ENCODE peak calls at places on chromosome 21, in eight cellular contexts. V is fibroblast of lung; F is suprapubic skin; X is IMR-90; T is CD8-positive, alpha-beta T cell; P is astrocyte of the spinal cord; S is stomach; U is hepatocyte. A is an unnamed sample.
A peak's percentile ranks its signal among the peaks of the same experiment; 100 is the strongest.

GRCh38 chr21:28521932-28522826 is 470.5 kb downstream of the LTN1 start:
- DNase-seq in S (no peak), V (peak; percentile 33), F (no peak), T (no peak), U (peak; percentile 50), X (peak; percentile 79), P (peak; percentile 56), A (no peak)

GRCh38 chr21:40800126-40800525 is 46.8 kb downstream of the DSCAM start:
- DNase-seq in S (no peak), V (no peak), U (no peak), F (no peak), P (no peak), T (no peak), X (no peak), A (no peak)

GRCh38 chr21:38913120-38913975 is 107.6 kb downstream of the ETS2 start:
- DNase-seq in T (no peak), S (peak; percentile 93), X (peak; percentile 69), F (peak; percentile 88), P (peak; percentile 74), U (peak; percentile 92), V (peak; percentile 76), A (peak; percentile 83)

GRCh38 chr21:35561076-35561475 is 499.2 kb downstream of the SETD4 start:
- DNase-seq in U (no peak), V (peak; percentile 36), S (no peak), F (no peak), T (no peak), X (no peak), P (peak; percentile 36), A (no peak)

GRCh38 chr21:17438642-17439041 is 74.2 kb upstream of the CXADR start:
- DNase-seq in V (no peak), X (no peak), F (no peak), T (no peak), S (no peak), U (no peak), P (peak; percentile 32), A (no peak)

GRCh38 chr21:14673649-14674048 is 127.5 kb upstream of the SAMSN1 start:
- DNase-seq in S (no peak), T (no peak), F (no peak), V (no peak), X (no peak), P (no peak), U (no peak), A (no peak)

GRCh38 chr21:33212159-33212851 is 17.4 kb upstream of the IFNAR2 start:
- DNase-seq in X (peak; percentile 83), P (peak; percentile 6), S (no peak), U (peak; percentile 56), V (peak; percentile 70), F (no peak), T (no peak), A (no peak)

GRCh38 chr21:14319805-14320204 is 63.1 kb downstream of the HSPA13 start:
- DNase-seq in X (no peak), V (no peak), U (no peak), F (no peak), P (no peak), S (no peak), T (no peak), A (no peak)

GRCh38 chr21:29827236-29827635 is 112.6 kb downstream of the GRIK1 start:
- DNase-seq in P (no peak), X (no peak), V (no peak), T (no peak), U (no peak), F (no peak), S (no peak), A (no peak)

GRCh38 chr21:39216290-39216689 is 33.0 kb upstream of the PSMG1 start:
- DNase-seq in X (no peak), T (no peak), P (no peak), V (no peak), F (no peak), S (no peak), U (no peak), A (no peak)

GRCh38 chr21:30255679-30256078 is 27.1 kb downstream of the KRTAP24-1 start:
- DNase-seq in S (no peak), P (no peak), U (no peak), F (no peak), X (no peak), V (no peak), T (no peak), A (no peak)

GRCh38 chr21:21084179-21084578 is 86.0 kb downstream of the NCAM2 start:
- DNase-seq in F (no peak), S (no peak), X (peak; percentile 38), T (no peak), V (peak; percentile 82), U (no peak), P (peak; percentile 18), A (no peak)

GRCh38 chr21:35921471-35921870 is 138.9 kb downstream of the SETD4 start:
- DNase-seq in F (no peak), X (no peak), P (no peak), T (no peak), U (no peak), V (no peak), S (no peak), A (no peak)

GRCh38 chr21:39114871-39115658 is 68.2 kb downstream of the PSMG1 start:
- DNase-seq in V (peak; percentile 80), U (no peak), S (no peak), P (peak; percentile 87), T (no peak), X (peak; percentile 74), F (no peak), A (no peak)

GRCh38 chr21:14918542-14918941 is 146.3 kb downstream of the NRIP1 start:
- DNase-seq in P (no peak), T (no peak), U (no peak), X (no peak), S (no peak), V (no peak), F (no peak), A (no peak)

DNA sequence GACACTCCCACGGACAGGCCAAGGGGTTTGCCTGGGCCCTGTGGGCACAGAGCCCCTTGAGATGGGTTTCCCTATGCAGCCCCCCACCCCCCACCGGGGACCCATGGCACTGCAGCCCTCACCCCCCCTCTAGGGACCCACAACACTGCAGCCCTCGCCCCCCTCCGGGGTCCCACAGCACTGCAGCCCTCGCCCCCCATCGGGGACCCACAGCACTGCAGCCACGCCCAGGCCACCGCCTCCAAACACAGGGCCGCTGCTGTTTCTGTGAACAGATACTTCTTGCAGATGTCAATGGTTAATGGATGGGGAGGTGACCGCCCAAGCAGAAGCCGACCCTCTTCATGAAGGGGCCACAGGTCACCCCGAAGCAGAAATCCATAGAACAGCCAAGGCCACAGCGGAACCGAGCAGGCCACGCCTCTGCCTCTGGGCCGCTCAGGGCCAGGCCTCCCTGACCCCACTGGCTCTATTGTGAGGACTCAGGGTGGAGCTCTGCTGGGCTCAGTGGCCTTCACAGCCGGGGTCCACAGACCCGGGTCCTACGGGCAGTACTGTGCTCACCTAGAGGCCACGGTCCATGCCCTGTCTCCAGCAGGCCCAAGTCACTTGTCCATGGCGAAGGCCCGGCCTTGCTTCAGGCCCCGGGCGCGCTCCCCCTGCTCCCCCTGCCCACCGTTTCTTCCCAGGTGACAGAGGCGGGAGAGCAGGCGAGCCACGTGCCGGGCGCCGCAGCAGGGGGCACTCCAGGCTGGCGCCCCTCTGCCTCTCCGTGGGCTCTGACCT is 4.1 kb upstream of the POFUT2 start:
- DNase-seq in V (no peak), F (peak; percentile 67), T (no peak), S (peak; percentile 25), X (no peak), P (no peak), U (peak; percentile 29), A (peak; percentile 30)
- TF ChIP-seq CTCF in V (no peak), F (no peak), T (no peak), S (no peak), X (no peak), P (no peak), U (no peak), A (no peak)

GRCh38 chr21:45002381-45003204 is 62.8 kb downstream of the SLX9 start:
- DNase-seq in P (no peak), F (peak; percentile 55), U (no peak), S (no peak), T (no peak), V (no peak), X (no peak), A (no peak)
- H3K4me3 ChIP-seq in P (no peak overlapping the region), F (no peak overlapping the region), U (no peak overlapping the region), S (no peak overlapping the region), T (no peak overlapping the region), V (no peak overlapping the region), X (no peak overlapping the region), A (no peak overlapping the region)

GRCh38 chr21:27058673-27059365 is 91.9 kb upstream of the ADAMTS5 start:
- DNase-seq in U (no peak), X (no peak), T (no peak), V (no peak), S (no peak), F (no peak), P (peak; percentile 30), A (no peak)

GRCh38 chr21:27062441-27062840 is 95.6 kb upstream of the ADAMTS5 start:
- DNase-seq in T (no peak), S (no peak), X (no peak), U (no peak), V (no peak), P (no peak), F (no peak), A (no peak)

GRCh38 chr21:27060190-27060589 is 93.3 kb upstream of the ADAMTS5 start:
- DNase-seq in F (no peak), S (no peak), T (no peak), U (no peak), X (peak; percentile 82), P (peak; percentile 37), V (peak; percentile 37), A (no peak)

GRCh38 chr21:27061783-27062182 is 94.9 kb upstream of the ADAMTS5 start:
- DNase-seq in S (no peak), T (no peak), V (no peak), U (no peak), X (no peak), P (no peak), F (no peak), A (no peak)

GRCh38 chr21:27057997-27058396 is 91.1 kb upstream of the ADAMTS5 start:
- DNase-seq in V (no peak), F (no peak), U (no peak), T (no peak), P (no peak), S (no peak), X (no peak), A (no peak)
- TF ChIP-seq CTCF in V (no peak), F (no peak), U (no peak), T (no peak), P (no peak), S (no peak), X (no peak), A (no peak)

GRCh38 chr21:45261093-45261492 is 26.6 kb downstream of the POFUT2 start:
- DNase-seq in U (no peak), F (peak; percentile 26), P (no peak), T (peak; percentile 43), S (no peak), X (no peak), V (no peak), A (no peak)

GRCh38 chr21:45263534-45263933 is 24.2 kb downstream of the POFUT2 start:
- DNase-seq in T (peak; percentile 11), F (peak; percentile 36), V (no peak), S (peak; percentile 16), X (no peak), P (no peak), U (peak; percentile 1), A (peak; percentile 6)

GRCh38 chr21:45262616-45263015 is 25.1 kb downstream of the POFUT2 start:
- DNase-seq in F (peak; percentile 60), S (peak; percentile 26), U (no peak), T (peak; percentile 46), X (no peak), P (no peak), V (no peak), A (peak; percentile 28)

GRCh38 chr21:45260191-45260795 is 27.4 kb downstream of the POFUT2 start:
- DNase-seq in S (peak; percentile 20), F (peak; percentile 26), U (no peak), V (no peak), P (no peak), X (no peak), T (peak; percentile 29), A (no peak)

GRCh38 chr21:45262041-45262581 is 25.6 kb downstream of the POFUT2 start:
- DNase-seq in V (no peak), S (peak; percentile 10), T (peak; percentile 29), X (no peak), P (no peak), F (peak; percentile 15), U (peak; percentile 3), A (no peak)
- H3K4me3 ChIP-seq in V (no peak overlapping the region), S (no peak overlapping the region), T (no peak overlapping the region), X (no peak overlapping the region), P (no peak overlapping the region), F (no peak overlapping the region), U (no peak overlapping the region), A (no peak overlapping the region)